ENCODE peak calls at places on chromosomes 11 and 22, in six cellular contexts. W, P, E, G, T and V are unnamed samples.

GRCh38 chr11:95508219-95508880 is 277.3 kb upstream of the SESN3 start:
- DNase-seq in W (no peak), P (no peak), E (no peak), G (no peak), T (no peak), V (no peak)

GRCh38 chr11:107116358-107116757 is 98.1 kb upstream of the GUCY1A2 start:
- DNase-seq in W (no peak), P (no peak), E (no peak), G (peak), T (no peak), V (no peak)

GRCh38 chr22:38923463-38924196 is 33.8 kb upstream of the APOBEC3A start:
- DNase-seq in W (peak), P (no peak), E (peak), G (peak), T (peak), V (no peak)

GRCh38 chr11:12841946-12842630 is 167.0 kb upstream of the RASSF10 start:
- DNase-seq in W (peak), P (no peak), E (no peak), G (peak), T (peak), V (no peak)

GRCh38 chr11:73001615-73002014 is 140.5 kb downstream of the FCHSD2 start:
- DNase-seq in W (no peak), P (no peak), E (no peak), G (no peak), T (no peak), V (no peak)

GRCh38 chr22:49976439-49977175 is 16.0 kb downstream of the PIM3 start:
- DNase-seq in W (no peak), P (no peak), E (no peak), G (no peak), T (no peak), V (no peak)

GRCh38 chr11:58204042-58204441 is at the start of gene OR1S2:
- DNase-seq in W (no peak), P (no peak), E (no peak), G (no peak), T (no peak), V (no peak)

GRCh38 chr11:55707029-55707428 is 45.0 kb downstream of the OR4C6 start:
- DNase-seq in W (no peak), P (no peak), E (no peak), G (peak), T (peak), V (no peak)

GRCh38 chr11:47060807-47061206 is 115.9 kb downstream of the ARFGAP2 start:
- DNase-seq in W (no peak), P (no peak), E (no peak), G (no peak), T (peak), V (no peak)

GRCh38 chr22:30238661-30239420 is 7.7 kb downstream of the LIF start:
- DNase-seq in W (no peak), P (no peak), E (peak), G (no peak), T (peak), V (no peak)

GRCh38 chr11:30815619-30816018 is 229.5 kb upstream of the MPPED2 start:
- DNase-seq in W (no peak), P (no peak), E (no peak), G (no peak), T (no peak), V (no peak)

GRCh38 chr11:100930185-100930778 is 199.3 kb downstream of the PGR start:
- DNase-seq in W (no peak), P (no peak), E (no peak), G (peak), T (peak), V (no peak)

GRCh38 chr22:45584621-45585436 is 82.1 kb downstream of the FBLN1 start:
- DNase-seq in W (no peak), P (peak), E (no peak), G (no peak), T (no peak), V (no peak)

GRCh38 chr22:48979482-48979881 is 848.2 kb downstream of the BRD1 start:
- DNase-seq in W (no peak), P (no peak), E (no peak), G (no peak), T (no peak), V (no peak)

GRCh38 chr11:8095356-8095755 is 14.3 kb downstream of the TUB start:
- DNase-seq in W (no peak), P (peak), E (no peak), G (no peak), T (no peak), V (no peak)

GRCh38 chr11:123168236-123168635 is 26.8 kb downstream of the CLMP start:
- DNase-seq in W (no peak), P (no peak), E (no peak), G (no peak), T (no peak), V (no peak)

GRCh38 chr22:50473855-50474671 is 772 bp downstream of the SBF1 start:
- DNase-seq in W (no peak), P (peak), E (no peak), G (no peak), T (peak), V (no peak)

GRCh38 chr11:70568504-70569172 is 170.3 kb downstream of the CTTN start:
- DNase-seq in W (no peak), P (peak), E (peak), G (no peak), T (no peak), V (no peak)
- TF ChIP-seq CTCF in W (peak), P (no peak), E (peak), G (peak), T (no peak), V (no peak)

DNA sequence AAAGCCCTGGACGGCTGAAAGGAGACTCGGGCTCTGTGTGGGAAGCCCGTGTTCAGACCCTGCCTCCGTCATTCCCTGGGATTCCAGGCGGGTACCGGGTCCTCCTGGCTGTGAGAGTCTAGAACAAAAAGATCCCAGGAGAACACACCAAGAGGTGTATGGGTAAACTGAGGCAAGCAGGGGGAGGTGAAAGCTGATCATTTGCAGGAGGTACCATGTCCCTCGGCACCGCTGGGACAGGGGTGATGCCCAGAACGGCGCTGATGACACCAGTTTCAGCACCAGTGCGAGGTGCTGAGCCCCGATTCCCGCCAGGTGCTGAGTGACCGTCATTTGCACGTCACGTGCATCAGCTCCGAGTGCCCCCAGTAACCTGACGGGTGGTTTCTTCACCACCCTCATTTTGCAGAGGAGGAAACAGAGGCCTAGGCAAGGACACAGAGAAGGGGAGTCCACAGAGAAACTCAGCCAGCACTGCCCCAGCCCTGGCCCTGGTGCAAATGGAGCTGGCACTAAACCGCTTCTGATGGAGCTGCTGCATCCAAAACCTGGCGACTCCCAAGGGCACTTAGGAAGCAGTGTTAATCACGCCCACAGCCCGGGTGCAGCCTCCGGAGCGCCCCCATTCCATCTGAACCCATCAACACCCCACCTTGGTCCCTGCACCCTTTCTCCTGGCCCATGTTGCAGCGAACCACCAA is 16.8 kb downstream of the MACROD1 start:
- DNase-seq in W (no peak), P (no peak), E (no peak), G (no peak), T (no peak), V (no peak)
- TF ChIP-seq CTCF in W (no peak), P (peak), E (no peak), G (no peak), T (peak), V (no peak)

DNA sequence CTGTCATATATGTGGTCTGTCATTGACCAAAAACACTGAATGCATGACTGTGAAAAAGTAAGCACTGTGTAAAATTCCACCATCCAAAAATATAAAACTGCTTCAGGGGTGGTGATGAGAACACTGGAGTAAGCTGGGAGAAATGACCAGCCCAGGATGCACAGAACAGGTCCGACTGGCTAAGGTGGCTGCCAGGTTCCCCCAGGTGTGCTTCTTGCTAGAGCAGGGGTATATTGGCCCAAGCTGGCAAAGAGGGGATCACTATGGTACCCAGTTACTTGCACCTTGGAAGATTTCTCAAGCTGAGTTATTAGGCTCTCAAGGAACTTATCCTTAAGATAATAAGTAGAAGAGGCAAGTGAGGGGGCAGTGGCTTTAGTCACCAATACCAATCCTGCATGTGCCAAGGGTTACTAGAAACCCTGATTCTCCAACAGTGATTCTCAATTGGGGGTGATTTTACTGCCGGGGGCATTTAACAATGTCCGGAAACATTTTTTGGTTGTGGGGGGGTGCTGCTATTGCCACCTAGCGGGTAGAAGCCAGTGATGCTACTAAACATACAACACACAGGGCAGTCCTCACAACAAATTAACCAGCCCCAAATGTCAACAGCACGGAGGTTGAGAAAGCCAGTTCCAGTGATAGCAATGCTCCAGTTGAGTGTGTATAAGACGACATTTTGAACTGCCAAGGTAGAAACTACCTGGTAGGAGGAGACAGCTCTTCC is 15.7 kb downstream of the SNU13 start:
- DNase-seq in W (no peak), P (no peak), E (no peak), G (no peak), T (peak), V (no peak)
- TF ChIP-seq CTCF in W (peak), P (no peak), E (no peak), G (peak), T (peak), V (peak)

GRCh38 chr11:76206077-76206326 is 300 bp downstream of the WNT11 start:
- DNase-seq in W (no peak), P (no peak), E (no peak), G (no peak), T (no peak), V (no peak)

GRCh38 chr11:76207642-76208378 is 1.5 kb upstream of the WNT11 start:
- DNase-seq in W (no peak), P (peak), E (peak), G (peak), T (peak), V (peak)

GRCh38 chr11:76205252-76206076 is 838 bp downstream of the WNT11 start:
- DNase-seq in W (no peak), P (no peak), E (no peak), G (no peak), T (no peak), V (no peak)

GRCh38 chr11:76208438-76208828 is 2.1 kb upstream of the WNT11 start:
- DNase-seq in W (no peak), P (no peak), E (no peak), G (no peak), T (peak), V (no peak)

DNA sequence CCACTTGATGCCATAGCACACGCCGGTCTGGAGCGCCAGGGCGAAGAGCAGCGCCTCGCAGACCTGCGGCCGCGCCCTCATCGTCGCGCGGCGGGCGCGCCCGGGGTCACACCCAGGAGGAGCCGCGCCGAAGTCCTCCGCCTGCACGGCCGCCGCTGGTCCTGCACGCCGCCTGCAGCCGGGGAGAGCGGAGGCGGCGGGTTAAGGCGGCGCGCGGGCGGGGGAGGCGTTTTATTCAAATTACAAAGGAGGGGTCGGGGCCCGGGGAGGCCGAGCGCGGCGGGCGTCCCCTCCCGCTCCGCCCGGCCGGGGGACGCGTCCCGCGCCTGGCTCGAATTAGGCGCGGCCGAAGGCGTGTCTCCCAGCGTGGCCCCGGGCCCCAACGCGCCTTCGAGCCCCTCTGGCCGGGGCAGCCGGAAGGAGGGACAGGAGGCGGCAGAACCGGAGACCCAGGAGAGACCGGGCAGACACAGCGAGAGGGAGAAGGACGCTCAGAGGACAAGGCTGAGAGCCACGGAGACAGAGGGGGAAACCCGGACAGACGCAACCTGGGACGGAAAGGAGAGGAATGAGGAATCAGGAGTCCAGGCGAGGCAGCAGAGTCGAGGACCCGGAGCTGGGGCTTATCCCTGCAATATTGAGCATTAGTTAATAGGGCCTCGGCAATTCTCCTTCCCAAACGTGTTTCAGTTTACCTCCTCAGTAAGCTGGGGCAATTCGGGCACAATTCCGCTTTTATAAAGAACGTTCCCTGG is at the start of gene WNT11:
- DNase-seq in W (no peak), P (peak), E (peak), G (no peak), T (peak), V (peak)
- TF ChIP-seq CTCF in W (no peak), P (no peak), E (no peak), G (no peak), T (no peak), V (no peak)

GRCh38 chr22:35037089-35037488 is 28.9 kb upstream of the ISX start:
- DNase-seq in W (no peak), P (no peak), E (no peak), G (no peak), T (peak), V (no peak)
- TF ChIP-seq CTCF in W (peak), P (no peak), E (no peak), G (peak), T (peak), V (peak)

GRCh38 chr22:19799322-19800190 is 39.0 kb downstream of the TBX1 start:
- DNase-seq in W (peak), P (no peak), E (peak), G (no peak), T (no peak), V (no peak)
- TF ChIP-seq CTCF in W (peak), P (no peak), E (no peak), G (no peak), T (no peak), V (no peak)

GRCh38 chr11:42407379-42407778 is 904.4 kb upstream of the API5 start:
- DNase-seq in W (no peak), P (no peak), E (no peak), G (peak), T (peak), V (peak)
- TF ChIP-seq CTCF in W (no peak), P (no peak), E (no peak), G (peak), T (peak), V (peak)

GRCh38 chr11:61892085-61892370 is 683 bp upstream of the FADS3 start:
- DNase-seq in W (no peak), P (no peak), E (no peak), G (peak), T (no peak), V (no peak)
- TF ChIP-seq CTCF in W (no peak), P (no peak), E (no peak), G (no peak), T (no peak), V (no peak)

GRCh38 chr11:93648168-93648567 is 13.3 kb upstream of the CEP295 start:
- DNase-seq in W (no peak), P (no peak), E (no peak), G (peak), T (peak), V (no peak)
- TF ChIP-seq CTCF in W (peak), P (no peak), E (no peak), G (peak), T (peak), V (peak)

DNA sequence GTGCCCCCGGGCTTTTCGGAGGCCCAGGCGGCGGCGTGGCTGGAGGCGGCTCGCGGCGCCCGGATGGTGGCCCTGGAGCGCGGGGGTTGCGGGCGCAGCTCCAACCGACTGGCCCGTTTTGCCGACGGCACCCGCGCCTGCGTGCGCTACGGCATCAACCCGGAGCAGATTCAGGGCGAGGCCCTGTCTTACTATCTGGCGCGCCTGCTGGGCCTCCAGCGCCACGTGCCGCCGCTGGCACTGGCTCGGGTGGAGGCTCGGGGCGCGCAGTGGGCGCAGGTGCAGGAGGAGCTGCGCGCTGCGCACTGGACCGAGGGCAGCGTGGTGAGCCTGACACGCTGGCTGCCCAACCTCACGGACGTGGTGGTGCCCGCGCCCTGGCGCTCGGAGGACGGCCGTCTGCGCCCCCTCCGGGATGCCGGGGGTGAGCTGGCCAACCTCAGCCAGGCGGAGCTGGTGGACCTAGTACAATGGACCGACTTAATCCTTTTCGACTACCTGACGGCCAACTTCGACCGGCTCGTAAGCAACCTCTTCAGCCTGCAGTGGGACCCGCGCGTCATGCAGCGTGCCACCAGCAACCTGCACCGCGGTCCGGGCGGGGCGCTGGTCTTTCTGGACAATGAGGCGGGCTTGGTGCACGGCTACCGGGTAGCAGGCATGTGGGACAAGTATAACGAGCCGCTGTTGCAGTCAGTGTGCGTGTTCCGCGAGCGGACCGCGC is 932 bp downstream of the FJX1 start:
- DNase-seq in W (no peak), P (peak), E (peak), G (peak), T (peak), V (peak)
- TF ChIP-seq CTCF in W (no peak), P (no peak), E (no peak), G (peak), T (no peak), V (peak)